ENCODE peak calls at places on chromosomes 4 and X, in five cellular contexts. Q is HCT116, I is transverse colon, H is spleen, N is suprapubic skin. O is an unnamed sample.
A peak's percentile ranks its signal among the peaks of the same experiment; 100 is the strongest.

GRCh38 chrX:103664363-103664762 is 22.1 kb downstream of the MORF4L2 start:
- DNase-seq in Q (no peak), I (no peak), H (no peak), N (no peak), O (no peak)

GRCh38 chr4:48410812-48411211 is 69.5 kb downstream of the SLAIN2 start:
- DNase-seq in Q (no peak), I (no peak), H (no peak), N (no peak), O (no peak)

GRCh38 chr4:141587897-141588296 is 48.5 kb upstream of the IL15 start:
- DNase-seq in Q (no peak), I (no peak), H (no peak), N (no peak), O (no peak)

GRCh38 chr4:56435748-56436442 is at the start of gene PAICS:
- DNase-seq in Q (peak; percentile 84), I (peak; percentile 95), H (peak; percentile 98), N (peak; percentile 94), O (peak; percentile 82)

GRCh38 chrX:99172958-99173357 is 1237.1 kb downstream of the PCDH19 start:
- DNase-seq in Q (no peak), I (no peak), H (no peak), N (no peak), O (no peak)

GRCh38 chr4:170089743-170090666 is at the start of gene AADAT:
- DNase-seq in Q (peak; percentile 73), I (peak; percentile 74), H (peak; percentile 76), N (peak; percentile 76), O (no peak)

GRCh38 chr4:168942985-168943384 is 67.1 kb downstream of the CBR4 start:
- DNase-seq in Q (peak; percentile 15), I (no peak), H (no peak), N (no peak), O (no peak)

GRCh38 chr4:149008415-149009025 is 566.3 kb upstream of the NR3C2 start:
- DNase-seq in Q (no peak), I (no peak), H (no peak), N (no peak), O (no peak)

GRCh38 chr4:27178066-27178465 is 317.4 kb downstream of the STIM2 start:
- DNase-seq in Q (no peak), I (no peak), H (no peak), N (no peak), O (no peak)

GRCh38 chrX:111098874-111099273 is 2.9 kb downstream of the PAK3 start:
- DNase-seq in Q (peak; percentile 29), I (peak; percentile 42), H (peak; percentile 86), N (no peak), O (no peak)

GRCh38 chr4:90241008-90241407 is 113.8 kb downstream of the CCSER1 start:
- DNase-seq in Q (no peak), I (no peak), H (no peak), N (no peak), O (no peak)

GRCh38 chr4:25060586-25061340 is 30.0 kb upstream of the LGI2 start:
- DNase-seq in Q (no peak), I (no peak), H (no peak), N (no peak), O (no peak)

GRCh38 chr4:121784975-121785374 is 16.1 kb upstream of the EXOSC9 start:
- DNase-seq in Q (no peak), I (no peak), H (no peak), N (no peak), O (no peak)

GRCh38 chrX:84182521-84182920 is 5.5 kb downstream of the RPS6KA6 start:
- DNase-seq in Q (no peak), I (peak; percentile 29), H (no peak), N (no peak), O (no peak)

GRCh38 chrX:49001521-49002090 is 458 bp downstream of the GRIPAP1 start:
- DNase-seq in Q (peak; percentile 7), I (peak; percentile 22), H (peak; percentile 80), N (no peak), O (no peak)

GRCh38 chrX:10797493-10797892 is 177.1 kb upstream of the MID1 start:
- DNase-seq in Q (no peak), I (no peak), H (no peak), N (no peak), O (no peak)

GRCh38 chr4:41505161-41505653 is 32.8 kb upstream of the LIMCH1 start:
- DNase-seq in Q (no peak), I (no peak), H (no peak), N (no peak), O (peak; percentile 57)

GRCh38 chr4:138049350-138049749 is 192.8 kb downstream of the SLC7A11 start:
- DNase-seq in Q (peak; percentile 37), I (no peak), H (no peak), N (no peak), O (no peak)

GRCh38 chr4:16524911-16525574 is 298.8 kb upstream of the TAPT1 start:
- DNase-seq in Q (no peak), I (no peak), H (no peak), N (no peak), O (no peak)

GRCh38 chr4:16532240-16532990 is 306.1 kb upstream of the TAPT1 start:
- DNase-seq in Q (no peak), I (no peak), H (no peak), N (no peak), O (peak; percentile 54)

DNA sequence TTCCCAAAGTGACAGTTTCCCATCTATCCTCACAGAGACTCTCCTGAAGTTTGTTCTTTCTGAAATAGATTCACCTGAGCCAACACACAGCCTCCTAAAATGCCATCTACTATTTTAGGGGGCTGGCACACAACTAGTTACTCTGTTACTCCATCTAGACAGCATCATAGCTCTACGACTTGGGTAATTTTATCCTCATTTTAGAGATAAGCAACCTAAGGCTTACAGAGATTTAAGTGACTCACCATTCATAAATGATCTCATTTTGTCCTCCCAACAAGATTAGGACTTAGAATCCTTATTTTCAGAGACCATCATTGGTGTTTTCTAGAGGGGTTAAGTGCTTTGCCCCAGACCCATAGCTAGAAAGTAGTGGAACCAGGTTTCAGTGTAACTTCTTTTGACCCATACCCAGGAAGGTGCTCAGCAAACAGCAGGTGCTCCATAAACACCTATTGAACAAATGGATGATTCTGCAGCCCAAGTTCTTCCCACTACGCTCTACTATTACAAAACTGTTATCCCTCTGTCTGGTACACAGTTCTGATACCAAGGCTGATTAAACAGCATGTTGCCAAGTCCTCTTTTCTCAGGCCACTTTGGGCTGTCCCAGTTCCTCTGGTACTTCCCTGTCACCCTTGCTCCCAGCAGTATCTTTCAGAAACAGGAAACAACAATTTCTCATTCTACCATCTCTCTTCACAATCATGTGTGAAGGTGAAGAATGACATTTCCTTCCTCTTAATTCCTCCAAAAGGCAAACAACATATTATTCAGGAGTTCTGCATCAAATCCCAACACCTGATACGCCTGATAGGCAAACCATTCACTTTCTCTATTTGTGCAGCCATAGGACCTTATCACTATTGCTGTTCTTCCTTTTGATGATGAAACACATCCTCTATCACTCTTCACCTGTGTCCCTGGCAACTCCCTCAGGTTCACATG is 304.7 kb upstream of the TAPT1 start:
- DNase-seq in Q (no peak), I (no peak), H (no peak), N (no peak), O (no peak)
- H3K27ac ChIP-seq in Q (no peak overlapping the region), I (no peak overlapping the region), H (no peak overlapping the region), N (no peak overlapping the region), O (peak overlapping the region; percentile 25)

GRCh38 chrX:47380268-47380667 is 9.9 kb downstream of the ZNF157 start:
- DNase-seq in Q (no peak), I (peak; percentile 51), H (peak; percentile 81), N (no peak), O (peak; percentile 39)

GRCh38 chrX:47384502-47384901 is 14.1 kb downstream of the ZNF157 start:
- DNase-seq in Q (peak; percentile 61), I (peak; percentile 73), H (peak; percentile 80), N (peak; percentile 64), O (peak; percentile 44)
- TF ChIP-seq POLR2AphosphoS5 in Q (no peak), I (no peak), H (no peak), N (no peak), O (no peak)

GRCh38 chrX:21744721-21745120 is 13.2 kb downstream of the SMPX start:
- DNase-seq in Q (no peak), I (no peak), H (no peak), N (no peak), O (no peak)

GRCh38 chrX:21741378-21741777 is 16.5 kb downstream of the SMPX start:
- DNase-seq in Q (no peak), I (no peak), H (no peak), N (no peak), O (no peak)

GRCh38 chrX:21740329-21741274 is 17.3 kb downstream of the SMPX start:
- DNase-seq in Q (no peak), I (peak; percentile 10), H (no peak), N (peak; percentile 62), O (no peak)

GRCh38 chrX:21744060-21744459 is 13.9 kb downstream of the SMPX start:
- DNase-seq in Q (no peak), I (no peak), H (no peak), N (no peak), O (no peak)

DNA sequence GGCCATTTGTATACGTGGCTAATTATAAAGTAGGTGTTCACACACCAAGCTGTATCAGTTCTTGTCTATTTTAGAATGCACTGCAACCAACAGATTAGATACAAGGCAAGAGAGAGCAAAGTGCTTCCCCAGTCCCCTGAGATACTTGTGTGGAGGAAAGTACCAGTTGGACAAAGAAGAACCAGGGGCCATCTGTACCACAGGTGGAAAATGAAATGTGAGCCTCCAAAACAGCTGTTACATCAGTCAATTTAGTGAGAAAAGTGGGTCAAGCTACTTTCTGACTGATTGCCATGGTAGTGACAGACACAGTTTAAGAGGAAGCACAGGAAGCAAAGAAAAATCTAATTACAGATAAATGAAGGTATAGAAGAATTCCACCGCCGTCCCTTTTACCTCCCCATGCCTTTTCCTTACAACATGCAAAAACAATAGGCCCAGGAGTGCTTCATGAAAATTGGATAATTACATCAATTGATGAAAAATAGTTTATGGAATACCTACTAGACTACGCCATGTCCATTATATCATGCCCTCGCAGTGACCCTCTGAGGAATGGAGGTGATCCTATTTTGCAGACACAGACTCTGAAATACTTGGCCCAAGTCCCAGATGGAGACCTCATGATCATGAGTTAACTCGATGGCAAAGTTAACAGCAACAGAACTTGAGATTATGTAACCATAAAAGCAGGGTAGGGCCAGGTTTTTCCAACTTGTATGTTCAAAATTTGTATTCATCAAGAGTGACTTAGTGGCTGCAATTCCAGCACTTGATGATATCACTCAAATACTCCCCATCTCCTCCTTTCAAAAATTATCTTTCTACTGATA is 15.8 kb downstream of the SMPX start:
- DNase-seq in Q (no peak), I (no peak), H (no peak), N (no peak), O (no peak)
- H3K27ac ChIP-seq in Q (no peak overlapping the region), I (no peak overlapping the region), H (no peak overlapping the region), N (no peak overlapping the region), O (no peak overlapping the region)

GRCh38 chr4:102466298-102466697 is 34.9 kb upstream of the NFKB1 start:
- DNase-seq in Q (no peak), I (no peak), H (no peak), N (no peak), O (no peak)
- TF ChIP-seq POLR2AphosphoS5 in Q (no peak), I (no peak), H (no peak), N (no peak), O (no peak)

DNA sequence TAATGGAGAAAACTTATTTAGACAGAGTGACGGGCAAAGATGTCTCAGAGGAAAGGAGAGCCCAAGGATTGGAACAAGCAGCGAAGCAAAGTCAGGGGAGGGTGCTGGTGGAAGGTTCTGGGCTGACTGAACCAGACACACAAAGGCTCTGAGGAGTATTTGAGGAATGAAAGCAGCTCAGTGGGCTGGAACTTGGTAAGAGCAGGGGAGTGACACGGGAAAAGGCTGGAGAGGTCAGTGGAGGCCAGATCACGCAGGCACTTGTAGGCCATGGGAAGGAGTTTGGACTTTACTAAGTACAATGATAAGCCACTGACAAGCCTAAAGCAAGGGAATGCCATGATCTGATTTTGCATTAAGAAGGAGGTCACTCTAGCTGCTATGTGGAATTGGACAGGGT is 71.4 kb downstream of the TSC22D3 start:
- DNase-seq in Q (no peak), I (no peak), H (no peak), N (peak; percentile 11), O (no peak)
- H3K27ac ChIP-seq in Q (no peak overlapping the region), I (no peak overlapping the region), H (no peak overlapping the region), N (no peak overlapping the region), O (no peak overlapping the region)